ENCODE peak calls at places on chromosomes 5 and 9, in five cellular contexts. G, D, B, Q and Z are unnamed samples. For H3K4me1, the result is how much of the 10 kb centered on the place peaks cover.

GRCh38 chr5:115423541-115423940 is 121.0 kb downstream of the FEM1C start:
- DNase-seq in B (peak), G (no peak), D (peak), Q (peak), Z (peak)

GRCh38 chr5:68522863-68523262 is 307.3 kb downstream of the PIK3R1 start:
- DNase-seq in B (no peak), G (no peak), Q (no peak), D (no peak), Z (no peak)

GRCh38 chr9:81116340-81117207 is 572.8 kb downstream of the TLE1 start:
- DNase-seq in Q (no peak), G (no peak), B (no peak), D (no peak), Z (no peak)

GRCh38 chr5:675876-676698 is 17.1 kb downstream of the TPPP start:
- DNase-seq in B (no peak), D (peak), Q (peak), G (no peak), Z (no peak)

GRCh38 chr9:83403864-83404263 is 134.3 kb downstream of the FRMD3 start:
- DNase-seq in B (peak), Q (no peak), D (no peak), G (no peak), Z (no peak)

GRCh38 chr9:91820126-91820750 is 129.8 kb downstream of the ROR2 start:
- DNase-seq in Q (peak), G (no peak), B (no peak), D (no peak), Z (no peak)

GRCh38 chr9:117306032-117306431 is 108.8 kb downstream of the ASTN2 start:
- DNase-seq in Q (no peak), D (no peak), B (no peak), G (no peak), Z (no peak)

GRCh38 chr9:12640021-12640587 is 53.1 kb upstream of the TYRP1 start:
- DNase-seq in G (peak), Q (no peak), D (no peak), B (peak), Z (no peak)

GRCh38 chr5:15646351-15646750 is 146.4 kb downstream of the FBXL7 start:
- DNase-seq in B (no peak), D (no peak), G (no peak), Q (no peak), Z (no peak)

GRCh38 chr5:36162810-36163486 is 11.0 kb downstream of the SKP2 start:
- DNase-seq in Q (no peak), G (no peak), D (no peak), B (no peak), Z (no peak)

GRCh38 chr5:141816598-141817399 is 61.4 kb downstream of the PCDH1 start:
- DNase-seq in D (no peak), G (no peak), Q (no peak), B (no peak), Z (no peak)

GRCh38 chr5:62305358-62305714 is 670 bp upstream of the KIF2A start:
- DNase-seq in G (no peak), D (no peak), Q (no peak), B (peak), Z (no peak)

GRCh38 chr5:132388244-132389050 is 18.9 kb downstream of the SLC22A5 start:
- DNase-seq in D (no peak), G (no peak), B (no peak), Q (peak), Z (no peak)

GRCh38 chr5:62043289-62044274 is 262.4 kb upstream of the KIF2A start:
- DNase-seq in B (no peak), D (no peak), Q (no peak), G (no peak), Z (no peak)

GRCh38 chr9:21871256-21871975 is 69.0 kb downstream of the MTAP start:
- DNase-seq in D (no peak), G (no peak), Q (no peak), B (no peak), Z (no peak)

GRCh38 chr5:1314564-1314982 is 19.7 kb upstream of the TERT start:
- DNase-seq in G (no peak), B (no peak), Q (peak), D (peak), Z (no peak)

GRCh38 chr9:98016137-98016680 is 33.1 kb downstream of the ANP32B start:
- DNase-seq in G (no peak), D (no peak), Q (no peak), B (peak), Z (no peak)

GRCh38 chr5:150649828-150650712 is 9.6 kb downstream of the SYNPO start:
- DNase-seq in B (no peak), Q (no peak), D (no peak), G (no peak), Z (no peak)

GRCh38 chr5:150650713-150651000 is 10.2 kb downstream of the SYNPO start:
- DNase-seq in D (no peak), Q (no peak), G (no peak), B (no peak), Z (no peak)

GRCh38 chr5:150647275-150648251 is 7.1 kb downstream of the SYNPO start:
- DNase-seq in Q (peak), B (peak), G (no peak), D (peak), Z (peak)

GRCh38 chr5:150649108-150649827 is 8.8 kb downstream of the SYNPO start:
- DNase-seq in B (no peak), Q (no peak), G (no peak), D (no peak), Z (peak)

GRCh38 chr5:150648294-150649107 is 8.0 kb downstream of the SYNPO start:
- DNase-seq in G (no peak), Q (no peak), D (no peak), B (no peak), Z (no peak)
- H3K4me1 ChIP-seq in G (under half), Q (half or more), D (half or more), B (under half), Z (under half)

GRCh38 chr5:160926428-160926827 is 74.4 kb upstream of the ATP10B start:
- DNase-seq in B (no peak), Q (no peak), G (no peak), D (peak), Z (no peak)
- H3K4me1 ChIP-seq in B (under half), Q (under half), G (under half), D (under half), Z (under half)

GRCh38 chr9:70569070-70569772 is 154.8 kb upstream of the KLF9 start:
- DNase-seq in B (no peak), Q (no peak), D (no peak), G (no peak), Z (no peak)
- H3K4me1 ChIP-seq in B (under half), Q (under half), D (under half), G (under half), Z (under half)

DNA sequence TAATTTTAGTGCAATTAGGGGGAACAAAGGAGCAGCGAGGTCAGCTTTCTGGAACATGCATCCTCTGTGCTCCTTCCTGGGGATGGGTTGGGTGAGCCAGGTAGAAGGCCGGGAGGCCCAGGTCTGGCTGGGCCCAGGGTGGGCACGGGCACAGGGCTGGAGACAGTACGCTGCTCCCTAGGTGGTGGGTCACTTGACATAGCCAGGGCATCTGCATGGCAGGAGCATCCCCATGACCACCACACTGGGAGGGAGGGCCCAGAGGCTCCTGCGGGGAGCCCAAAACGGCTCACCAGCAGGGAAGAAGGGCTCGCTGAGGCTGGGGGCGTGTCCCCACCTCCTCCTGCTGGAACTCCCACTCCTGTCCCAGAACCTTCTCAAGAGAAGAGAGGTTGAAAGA is 216.8 kb downstream of the NXNL2 start:
- DNase-seq in G (no peak), Q (no peak), B (no peak), D (no peak), Z (no peak)
- H3K4me1 ChIP-seq in G (under half), Q (half or more), B (under half), D (under half), Z (under half)

GRCh38 chr9:136046555-136046921 is 48.6 kb downstream of the NACC2 start:
- DNase-seq in B (no peak), Q (peak), D (no peak), G (no peak), Z (peak)
- H3K4me1 ChIP-seq in B (under half), Q (half or more), D (under half), G (under half), Z (under half)

GRCh38 chr9:133453651-133454050 is 6.1 kb upstream of the CACFD1 start:
- DNase-seq in G (no peak), D (no peak), Q (no peak), B (no peak), Z (no peak)
- H3K4me1 ChIP-seq in G (under half), D (under half), Q (under half), B (under half), Z (under half)

DNA sequence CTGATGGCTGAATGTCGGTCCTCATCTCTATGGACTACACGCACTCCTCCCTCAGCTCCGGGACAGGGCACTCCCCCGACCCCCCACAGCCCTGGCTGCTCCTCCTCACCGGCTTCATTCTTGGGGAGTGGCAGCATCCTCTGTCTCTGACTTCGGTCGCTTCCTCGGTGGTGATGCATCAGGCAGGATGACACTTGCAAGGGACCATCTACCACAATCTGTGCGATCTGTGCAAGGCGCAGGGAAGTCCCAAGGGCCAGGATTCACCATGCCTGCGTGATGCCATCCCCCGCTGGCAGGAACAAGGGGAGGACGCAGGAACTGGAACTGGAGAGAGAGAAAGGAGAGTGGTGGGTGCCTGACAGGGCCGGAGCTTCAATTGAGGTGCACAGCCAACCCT is 2.2 kb upstream of the CACNA1B start:
- DNase-seq in B (no peak), G (no peak), Q (no peak), D (no peak), Z (no peak)
- H3K4me1 ChIP-seq in B (under half), G (under half), Q (under half), D (under half), Z (under half)

DNA sequence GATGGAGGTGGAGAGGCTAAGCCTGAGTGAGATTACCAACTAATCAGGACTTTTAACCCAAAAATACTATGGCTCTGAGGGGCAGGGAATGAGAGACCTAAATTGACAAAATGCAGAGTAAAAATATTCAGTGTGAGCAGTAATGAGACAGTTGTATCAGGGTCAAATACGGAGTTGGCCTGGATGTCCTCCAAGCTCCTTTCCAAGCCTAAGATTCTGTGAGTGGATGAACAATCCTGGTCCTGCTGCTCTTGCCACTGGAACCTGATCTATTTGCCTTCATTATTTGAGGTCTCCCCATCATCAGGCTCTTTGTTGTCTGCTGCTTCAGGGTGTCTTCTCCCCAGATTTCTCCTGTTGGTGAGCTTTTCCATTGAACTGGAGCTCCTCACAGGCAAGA is 1.1 kb downstream of the PDCD1LG2 start:
- DNase-seq in Q (no peak), B (no peak), G (no peak), D (no peak), Z (no peak)
- H3K4me1 ChIP-seq in Q (under half), B (under half), G (under half), D (under half), Z (half or more)

DNA sequence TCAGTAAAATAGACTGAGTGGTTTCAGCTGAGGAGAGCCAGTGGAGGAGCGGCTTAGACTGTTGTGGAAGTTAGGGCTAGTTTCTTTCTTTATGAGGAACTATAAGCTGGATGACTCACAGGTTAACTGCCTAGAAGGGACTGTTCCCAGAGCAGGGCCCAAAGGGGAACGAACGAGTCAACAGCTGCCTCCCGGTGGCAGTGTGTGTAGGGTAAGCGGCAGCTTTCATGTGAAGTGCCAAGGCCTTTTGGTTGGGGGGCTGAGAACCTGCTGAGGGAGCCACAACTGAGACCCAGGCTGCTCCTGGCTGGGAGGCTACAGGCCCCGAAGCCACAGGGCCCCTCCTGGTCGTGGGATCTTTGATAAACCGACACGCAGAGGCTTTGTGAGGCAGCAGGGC is 7.0 kb downstream of the SQSTM1 start:
- DNase-seq in G (no peak), Q (peak), B (no peak), D (peak), Z (no peak)
- H3K4me1 ChIP-seq in G (half or more), Q (half or more), B (under half), D (half or more), Z (under half)

GRCh38 chr5:51974834-51975233 is 591.6 kb downstream of the ISL1 start:
- DNase-seq in Q (no peak), D (no peak), G (no peak), B (no peak), Z (no peak)
- H3K4me1 ChIP-seq in Q (under half), D (under half), G (under half), B (under half), Z (under half)